ENCODE peak calls at places on chromosome 4, in six cellular contexts. Z is SK-N-SH; U is H1; B is CD4-positive, alpha-beta T cell; D is uterus; S is gastrocnemius medialis. W is an unnamed sample.

GRCh38 chr4:148205481-148205880 is 236.7 kb downstream of the NR3C2 start:
- DNase-seq in Z (no peak), U (no peak), B (no peak), D (no peak), S (no peak), W (no peak)

GRCh38 chr4:142406051-142406549 is 440.0 kb downstream of the INPP4B start:
- DNase-seq in Z (no peak), U (no peak), B (no peak), D (no peak), S (no peak), W (peak)

GRCh38 chr4:152422817-152423320 is 113.0 kb downstream of the FBXW7 start:
- DNase-seq in Z (no peak), U (no peak), B (no peak), D (no peak), S (no peak), W (no peak)

GRCh38 chr4:6681191-6681590 is 12.5 kb upstream of the S100P start:
- DNase-seq in Z (no peak), U (no peak), B (no peak), D (no peak), S (no peak), W (no peak)

GRCh38 chr4:110055014-110055768 is 142.5 kb downstream of the EGF start:
- DNase-seq in Z (no peak), U (no peak), B (no peak), D (no peak), S (no peak), W (no peak)

GRCh38 chr4:11590132-11590531 is 161.4 kb upstream of the HS3ST1 start:
- DNase-seq in Z (no peak), U (no peak), B (no peak), D (no peak), S (no peak), W (no peak)

GRCh38 chr4:54961357-54961975 is 163.9 kb downstream of the KDR start:
- DNase-seq in Z (peak), U (no peak), B (no peak), D (no peak), S (no peak), W (no peak)

GRCh38 chr4:83677656-83678055 is 141.7 kb downstream of the GPAT3 start:
- DNase-seq in Z (no peak), U (no peak), B (no peak), D (no peak), S (no peak), W (no peak)

GRCh38 chr4:107997001-107997788 is 7.5 kb downstream of the HADH start:
- DNase-seq in Z (no peak), U (no peak), B (no peak), D (peak), S (peak), W (no peak)

DNA sequence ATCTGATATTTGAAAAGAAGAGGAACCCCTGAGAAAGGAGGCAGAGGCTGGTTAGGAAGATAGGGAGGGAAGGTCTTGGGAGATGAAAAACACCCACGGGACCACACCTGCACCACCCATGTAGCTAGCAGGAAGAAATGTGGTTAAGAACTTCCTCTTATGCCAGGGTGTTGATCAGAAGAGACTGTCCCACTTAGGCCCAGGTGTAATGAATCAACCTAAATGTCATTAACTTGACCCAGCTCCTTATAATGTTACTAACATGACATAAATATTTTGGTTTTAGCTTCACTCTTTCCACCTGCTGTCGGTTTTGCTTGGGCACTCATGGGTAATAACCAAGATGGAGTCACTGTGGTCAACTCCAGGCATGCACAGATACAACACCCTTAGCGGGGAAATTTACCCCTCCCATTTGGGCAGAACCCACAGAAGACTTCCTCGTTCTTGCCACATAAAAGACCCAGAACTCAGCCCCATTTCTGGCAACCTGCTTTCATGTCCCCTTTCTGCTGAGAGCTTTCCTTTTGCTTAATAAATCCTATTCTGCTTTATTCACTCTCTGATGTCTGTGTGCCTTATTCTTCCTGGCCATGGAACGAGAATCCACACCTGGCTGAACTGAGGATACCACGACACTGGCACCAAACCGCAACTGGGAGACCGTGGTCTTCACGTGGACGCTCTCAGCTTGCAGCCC is 46.8 kb downstream of the ZNF141 start:
- DNase-seq in Z (no peak), U (no peak), B (no peak), D (no peak), S (no peak), W (no peak)
- H3K27ac ChIP-seq in Z (no peak), U (no peak), B (no peak), D (no peak), S (no peak), W (no peak)

GRCh38 chr4:86775061-86775460 is 74.1 kb downstream of the SLC10A6 start:
- DNase-seq in Z (no peak), U (no peak), B (no peak), D (no peak), S (no peak), W (no peak)
- H3K27ac ChIP-seq in Z (no peak), U (no peak), B (no peak), D (no peak), S (no peak), W (no peak)

GRCh38 chr4:121765941-121766538 is 1.1 kb upstream of the SMIM43 start:
- DNase-seq in Z (no peak), U (no peak), B (no peak), D (no peak), S (no peak), W (peak)

GRCh38 chr4:121764303-121764701 is 662 bp downstream of the SMIM43 start:
- DNase-seq in Z (no peak), U (no peak), B (no peak), D (no peak), S (no peak), W (no peak)

GRCh38 chr4:121765368-121765705 is 373 bp upstream of the SMIM43 start:
- DNase-seq in Z (no peak), U (no peak), B (no peak), D (no peak), S (no peak), W (no peak)

GRCh38 chr4:121769341-121769740 is 4.4 kb upstream of the SMIM43 start:
- DNase-seq in Z (no peak), U (no peak), B (no peak), D (no peak), S (no peak), W (no peak)

GRCh38 chr4:121764702-121765367 is at the start of gene SMIM43:
- DNase-seq in Z (peak), U (no peak), B (no peak), D (no peak), S (no peak), W (peak)
- H3K27ac ChIP-seq in Z (no peak), U (no peak), B (no peak), D (no peak), S (no peak), W (no peak)

DNA sequence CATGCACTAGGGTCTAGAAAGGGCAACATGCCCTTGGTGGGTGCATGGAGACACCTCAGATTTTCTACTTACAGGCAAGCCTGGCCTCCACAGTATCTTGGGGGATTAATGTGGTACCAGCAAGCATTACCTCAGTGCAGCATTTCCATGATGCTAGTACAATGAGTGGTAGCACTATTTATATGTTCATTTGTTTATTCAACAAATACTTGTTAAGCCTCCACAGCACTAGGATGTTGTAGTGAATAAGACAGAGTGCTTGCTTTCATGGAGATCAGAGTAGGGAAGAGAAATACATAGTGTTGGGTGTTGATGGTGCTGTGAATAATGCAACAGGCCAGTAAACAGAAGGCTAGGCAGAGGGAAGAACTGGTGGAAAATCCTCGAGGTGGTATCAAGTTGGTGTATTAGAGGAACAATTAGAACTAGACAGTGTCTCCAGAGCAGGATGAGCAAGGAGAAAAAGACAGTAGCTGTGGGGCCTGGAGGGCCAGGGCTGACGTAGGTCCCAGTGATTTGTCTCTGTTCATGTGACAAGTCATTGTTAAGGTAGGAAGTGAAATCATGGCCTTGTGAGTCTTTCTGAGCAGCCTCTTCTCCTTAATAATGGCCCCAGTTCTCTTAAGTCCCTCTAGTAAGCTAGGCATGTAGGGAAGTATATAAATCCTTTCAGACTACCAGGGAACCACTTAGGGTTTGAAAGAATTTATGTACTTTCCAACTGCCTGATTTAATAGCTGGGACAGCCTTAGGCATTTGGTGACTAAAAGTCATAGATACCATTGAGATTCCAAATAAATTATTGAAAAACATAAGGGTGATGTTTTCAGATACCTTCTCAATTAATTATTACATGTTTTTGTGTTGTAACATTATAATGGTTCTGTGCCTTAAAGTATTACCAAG is 133.2 kb downstream of the KLHL8 start:
- DNase-seq in Z (no peak), U (no peak), B (no peak), D (no peak), S (no peak), W (no peak)
- H3K27ac ChIP-seq in Z (no peak), U (no peak), B (no peak), D (no peak), S (peak), W (no peak)

GRCh38 chr4:89287945-89288344 is 19.7 kb downstream of the GPRIN3 start:
- DNase-seq in Z (no peak), U (no peak), B (no peak), D (no peak), S (no peak), W (no peak)
- H3K27ac ChIP-seq in Z (no peak), U (no peak), B (no peak), D (no peak), S (no peak), W (no peak)

W was measured in endodermal cell.